ENCODE peak calls at places on chromosome 17, in five cellular contexts. One of them, this sample, is unnamed.

GRCh38 chr17:1597861-1598342 is 30.7 kb downstream of the SLC43A2 start:
- DNase-seq in GM19239: no peak
- DNase-seq in stimulated activated CD8-positive, alpha-beta memory T cell treated with anti-CD3 and anti-CD28 coated beads, Interleukin-7, amount 100 ng/mL, for 1 hour: no peak
- DNase-seq in CD8-positive, alpha-beta T cell: no peak
- DNase-seq in stimulated activated CD4-positive, alpha-beta T cell treated with anti-CD3 and anti-CD28 coated beads, Interleukin-15, amount 100 ng/mL, for 24 hours: no peak
- DNase-seq in this sample: no peak

GRCh38 chr17:5585814-5586558 is 1.7 kb upstream of the NLRP1 start:
- DNase-seq in GM19239: no peak
- DNase-seq in stimulated activated CD8-positive, alpha-beta memory T cell treated with anti-CD3 and anti-CD28 coated beads, Interleukin-7, amount 100 ng/mL, for 1 hour: no peak
- DNase-seq in CD8-positive, alpha-beta T cell: no peak
- DNase-seq in stimulated activated CD4-positive, alpha-beta T cell treated with anti-CD3 and anti-CD28 coated beads, Interleukin-15, amount 100 ng/mL, for 24 hours: peak
- DNase-seq in this sample: no peak

GRCh38 chr17:29747660-29748059 is 124.9 kb upstream of the CORO6 start:
- DNase-seq in GM19239: no peak
- DNase-seq in stimulated activated CD8-positive, alpha-beta memory T cell treated with anti-CD3 and anti-CD28 coated beads, Interleukin-7, amount 100 ng/mL, for 1 hour: no peak
- DNase-seq in CD8-positive, alpha-beta T cell: no peak
- DNase-seq in stimulated activated CD4-positive, alpha-beta T cell treated with anti-CD3 and anti-CD28 coated beads, Interleukin-15, amount 100 ng/mL, for 24 hours: no peak
- DNase-seq in this sample: no peak

GRCh38 chr17:79808763-79809529 is 12.1 kb upstream of the CBX8 start:
- DNase-seq in GM19239: no peak
- DNase-seq in stimulated activated CD8-positive, alpha-beta memory T cell treated with anti-CD3 and anti-CD28 coated beads, Interleukin-7, amount 100 ng/mL, for 1 hour: no peak
- DNase-seq in CD8-positive, alpha-beta T cell: no peak
- DNase-seq in stimulated activated CD4-positive, alpha-beta T cell treated with anti-CD3 and anti-CD28 coated beads, Interleukin-15, amount 100 ng/mL, for 24 hours: no peak
- DNase-seq in this sample: no peak

GRCh38 chr17:50372222-50372621 is 762 bp downstream of the MRPL27 start:
- DNase-seq in GM19239: no peak
- DNase-seq in stimulated activated CD8-positive, alpha-beta memory T cell treated with anti-CD3 and anti-CD28 coated beads, Interleukin-7, amount 100 ng/mL, for 1 hour: no peak
- DNase-seq in CD8-positive, alpha-beta T cell: no peak
- DNase-seq in stimulated activated CD4-positive, alpha-beta T cell treated with anti-CD3 and anti-CD28 coated beads, Interleukin-15, amount 100 ng/mL, for 24 hours: no peak
- DNase-seq in this sample: no peak

GRCh38 chr17:74430706-74431567 is 951 bp upstream of the GPRC5C start:
- DNase-seq in GM19239: peak
- DNase-seq in stimulated activated CD8-positive, alpha-beta memory T cell treated with anti-CD3 and anti-CD28 coated beads, Interleukin-7, amount 100 ng/mL, for 1 hour: no peak
- DNase-seq in CD8-positive, alpha-beta T cell: no peak
- DNase-seq in stimulated activated CD4-positive, alpha-beta T cell treated with anti-CD3 and anti-CD28 coated beads, Interleukin-15, amount 100 ng/mL, for 24 hours: peak
- DNase-seq in this sample: peak

GRCh38 chr17:29010586-29010985 is 4.8 kb upstream of the SEZ6 start:
- DNase-seq in GM19239: no peak
- DNase-seq in stimulated activated CD8-positive, alpha-beta memory T cell treated with anti-CD3 and anti-CD28 coated beads, Interleukin-7, amount 100 ng/mL, for 1 hour: no peak
- DNase-seq in CD8-positive, alpha-beta T cell: no peak
- DNase-seq in stimulated activated CD4-positive, alpha-beta T cell treated with anti-CD3 and anti-CD28 coated beads, Interleukin-15, amount 100 ng/mL, for 24 hours: no peak
- DNase-seq in this sample: no peak

GRCh38 chr17:6408271-6408670 is 26.6 kb downstream of the AIPL1 start:
- DNase-seq in GM19239: no peak
- DNase-seq in stimulated activated CD8-positive, alpha-beta memory T cell treated with anti-CD3 and anti-CD28 coated beads, Interleukin-7, amount 100 ng/mL, for 1 hour: no peak
- DNase-seq in CD8-positive, alpha-beta T cell: no peak
- DNase-seq in stimulated activated CD4-positive, alpha-beta T cell treated with anti-CD3 and anti-CD28 coated beads, Interleukin-15, amount 100 ng/mL, for 24 hours: no peak
- DNase-seq in this sample: no peak

GRCh38 chr17:45316271-45317112 is at the start of gene MAP3K14:
- DNase-seq in GM19239: no peak
- DNase-seq in stimulated activated CD8-positive, alpha-beta memory T cell treated with anti-CD3 and anti-CD28 coated beads, Interleukin-7, amount 100 ng/mL, for 1 hour: peak
- DNase-seq in CD8-positive, alpha-beta T cell: peak
- DNase-seq in stimulated activated CD4-positive, alpha-beta T cell treated with anti-CD3 and anti-CD28 coated beads, Interleukin-15, amount 100 ng/mL, for 24 hours: peak
- DNase-seq in this sample: peak

GRCh38 chr17:73309727-73310555 is 1.9 kb downstream of the CDC42EP4 start:
- DNase-seq in GM19239: no peak
- DNase-seq in stimulated activated CD8-positive, alpha-beta memory T cell treated with anti-CD3 and anti-CD28 coated beads, Interleukin-7, amount 100 ng/mL, for 1 hour: no peak
- DNase-seq in CD8-positive, alpha-beta T cell: no peak
- DNase-seq in stimulated activated CD4-positive, alpha-beta T cell treated with anti-CD3 and anti-CD28 coated beads, Interleukin-15, amount 100 ng/mL, for 24 hours: no peak
- DNase-seq in this sample: no peak

GRCh38 chr17:51036084-51036483 is 84.6 kb downstream of the SPAG9 start:
- DNase-seq in GM19239: no peak
- DNase-seq in stimulated activated CD8-positive, alpha-beta memory T cell treated with anti-CD3 and anti-CD28 coated beads, Interleukin-7, amount 100 ng/mL, for 1 hour: no peak
- DNase-seq in CD8-positive, alpha-beta T cell: no peak
- DNase-seq in stimulated activated CD4-positive, alpha-beta T cell treated with anti-CD3 and anti-CD28 coated beads, Interleukin-15, amount 100 ng/mL, for 24 hours: no peak
- DNase-seq in this sample: no peak

GRCh38 chr17:7207120-7208001 is 12.3 kb downstream of the DLG4 start:
- DNase-seq in GM19239: no peak
- DNase-seq in stimulated activated CD8-positive, alpha-beta memory T cell treated with anti-CD3 and anti-CD28 coated beads, Interleukin-7, amount 100 ng/mL, for 1 hour: no peak
- DNase-seq in CD8-positive, alpha-beta T cell: no peak
- DNase-seq in stimulated activated CD4-positive, alpha-beta T cell treated with anti-CD3 and anti-CD28 coated beads, Interleukin-15, amount 100 ng/mL, for 24 hours: no peak
- DNase-seq in this sample: no peak

GRCh38 chr17:80615311-80615710 is 70.7 kb downstream of the RPTOR start:
- DNase-seq in GM19239: no peak
- DNase-seq in stimulated activated CD8-positive, alpha-beta memory T cell treated with anti-CD3 and anti-CD28 coated beads, Interleukin-7, amount 100 ng/mL, for 1 hour: no peak
- DNase-seq in CD8-positive, alpha-beta T cell: no peak
- DNase-seq in stimulated activated CD4-positive, alpha-beta T cell treated with anti-CD3 and anti-CD28 coated beads, Interleukin-15, amount 100 ng/mL, for 24 hours: no peak
- DNase-seq in this sample: no peak

GRCh38 chr17:67821871-67822367 is 3.4 kb upstream of the BPTF start:
- DNase-seq in GM19239: no peak
- DNase-seq in stimulated activated CD8-positive, alpha-beta memory T cell treated with anti-CD3 and anti-CD28 coated beads, Interleukin-7, amount 100 ng/mL, for 1 hour: no peak
- DNase-seq in CD8-positive, alpha-beta T cell: no peak
- DNase-seq in stimulated activated CD4-positive, alpha-beta T cell treated with anti-CD3 and anti-CD28 coated beads, Interleukin-15, amount 100 ng/mL, for 24 hours: no peak
- DNase-seq in this sample: no peak

GRCh38 chr17:14038206-14038605 is 31.1 kb upstream of the COX10 start:
- DNase-seq in GM19239: no peak
- DNase-seq in stimulated activated CD8-positive, alpha-beta memory T cell treated with anti-CD3 and anti-CD28 coated beads, Interleukin-7, amount 100 ng/mL, for 1 hour: no peak
- DNase-seq in CD8-positive, alpha-beta T cell: no peak
- DNase-seq in stimulated activated CD4-positive, alpha-beta T cell treated with anti-CD3 and anti-CD28 coated beads, Interleukin-15, amount 100 ng/mL, for 24 hours: no peak
- DNase-seq in this sample: no peak

GRCh38 chr17:77506371-77506991 is 365.7 kb downstream of the SEC14L1 start:
- DNase-seq in GM19239: no peak
- DNase-seq in stimulated activated CD8-positive, alpha-beta memory T cell treated with anti-CD3 and anti-CD28 coated beads, Interleukin-7, amount 100 ng/mL, for 1 hour: no peak
- DNase-seq in CD8-positive, alpha-beta T cell: no peak
- DNase-seq in stimulated activated CD4-positive, alpha-beta T cell treated with anti-CD3 and anti-CD28 coated beads, Interleukin-15, amount 100 ng/mL, for 24 hours: no peak
- DNase-seq in this sample: no peak

GRCh38 chr17:79944821-79945391 is 90.8 kb downstream of the TBC1D16 start:
- DNase-seq in GM19239: no peak
- DNase-seq in stimulated activated CD8-positive, alpha-beta memory T cell treated with anti-CD3 and anti-CD28 coated beads, Interleukin-7, amount 100 ng/mL, for 1 hour: no peak
- DNase-seq in CD8-positive, alpha-beta T cell: no peak
- DNase-seq in stimulated activated CD4-positive, alpha-beta T cell treated with anti-CD3 and anti-CD28 coated beads, Interleukin-15, amount 100 ng/mL, for 24 hours: no peak
- DNase-seq in this sample: no peak

GRCh38 chr17:6170349-6170748 is 100.2 kb downstream of the WSCD1 start:
- DNase-seq in GM19239: no peak
- DNase-seq in stimulated activated CD8-positive, alpha-beta memory T cell treated with anti-CD3 and anti-CD28 coated beads, Interleukin-7, amount 100 ng/mL, for 1 hour: no peak
- DNase-seq in CD8-positive, alpha-beta T cell: no peak
- DNase-seq in stimulated activated CD4-positive, alpha-beta T cell treated with anti-CD3 and anti-CD28 coated beads, Interleukin-15, amount 100 ng/mL, for 24 hours: peak
- DNase-seq in this sample: no peak

GRCh38 chr17:50946223-50946890 is 80.2 kb upstream of the TOB1 start:
- DNase-seq in GM19239: no peak
- DNase-seq in stimulated activated CD8-positive, alpha-beta memory T cell treated with anti-CD3 and anti-CD28 coated beads, Interleukin-7, amount 100 ng/mL, for 1 hour: no peak
- DNase-seq in CD8-positive, alpha-beta T cell: no peak
- DNase-seq in stimulated activated CD4-positive, alpha-beta T cell treated with anti-CD3 and anti-CD28 coated beads, Interleukin-15, amount 100 ng/mL, for 24 hours: no peak
- DNase-seq in this sample: no peak

GRCh38 chr17:49252148-49252682 is 21.6 kb upstream of the PHOSPHO1 start:
- DNase-seq in GM19239: no peak
- DNase-seq in stimulated activated CD8-positive, alpha-beta memory T cell treated with anti-CD3 and anti-CD28 coated beads, Interleukin-7, amount 100 ng/mL, for 1 hour: no peak
- DNase-seq in CD8-positive, alpha-beta T cell: no peak
- DNase-seq in stimulated activated CD4-positive, alpha-beta T cell treated with anti-CD3 and anti-CD28 coated beads, Interleukin-15, amount 100 ng/mL, for 24 hours: no peak
- DNase-seq in this sample: peak

GRCh38 chr17:7260601-7261376 is 1.5 kb downstream of the CLDN7 start:
- DNase-seq in GM19239: no peak
- DNase-seq in stimulated activated CD8-positive, alpha-beta memory T cell treated with anti-CD3 and anti-CD28 coated beads, Interleukin-7, amount 100 ng/mL, for 1 hour: no peak
- DNase-seq in CD8-positive, alpha-beta T cell: no peak
- DNase-seq in stimulated activated CD4-positive, alpha-beta T cell treated with anti-CD3 and anti-CD28 coated beads, Interleukin-15, amount 100 ng/mL, for 24 hours: peak
- DNase-seq in this sample: no peak

GRCh38 chr17:50502643-50502990 is 5.6 kb upstream of the MYCBPAP start:
- DNase-seq in GM19239: no peak
- DNase-seq in stimulated activated CD8-positive, alpha-beta memory T cell treated with anti-CD3 and anti-CD28 coated beads, Interleukin-7, amount 100 ng/mL, for 1 hour: no peak
- DNase-seq in CD8-positive, alpha-beta T cell: no peak
- DNase-seq in stimulated activated CD4-positive, alpha-beta T cell treated with anti-CD3 and anti-CD28 coated beads, Interleukin-15, amount 100 ng/mL, for 24 hours: no peak
- DNase-seq in this sample: no peak

GRCh38 chr17:10821062-10821461 is 16.8 kb downstream of the PIRT start:
- DNase-seq in GM19239: no peak
- DNase-seq in stimulated activated CD8-positive, alpha-beta memory T cell treated with anti-CD3 and anti-CD28 coated beads, Interleukin-7, amount 100 ng/mL, for 1 hour: no peak
- DNase-seq in CD8-positive, alpha-beta T cell: no peak
- DNase-seq in stimulated activated CD4-positive, alpha-beta T cell treated with anti-CD3 and anti-CD28 coated beads, Interleukin-15, amount 100 ng/mL, for 24 hours: no peak
- DNase-seq in this sample: no peak

GRCh38 chr17:83182620-83183063 is 103.2 kb downstream of the METRNL start:
- DNase-seq in GM19239: no peak
- DNase-seq in stimulated activated CD8-positive, alpha-beta memory T cell treated with anti-CD3 and anti-CD28 coated beads, Interleukin-7, amount 100 ng/mL, for 1 hour: no peak
- DNase-seq in CD8-positive, alpha-beta T cell: no peak
- DNase-seq in stimulated activated CD4-positive, alpha-beta T cell treated with anti-CD3 and anti-CD28 coated beads, Interleukin-15, amount 100 ng/mL, for 24 hours: no peak
- DNase-seq in this sample: no peak

GRCh38 chr17:59383893-59384292 is 52.4 kb downstream of the YPEL2 start:
- DNase-seq in GM19239: no peak
- DNase-seq in stimulated activated CD8-positive, alpha-beta memory T cell treated with anti-CD3 and anti-CD28 coated beads, Interleukin-7, amount 100 ng/mL, for 1 hour: no peak
- DNase-seq in CD8-positive, alpha-beta T cell: no peak
- DNase-seq in stimulated activated CD4-positive, alpha-beta T cell treated with anti-CD3 and anti-CD28 coated beads, Interleukin-15, amount 100 ng/mL, for 24 hours: no peak
- DNase-seq in this sample: no peak

GRCh38 chr17:79113699-79114098 is 39.1 kb downstream of the ENGASE start:
- DNase-seq in GM19239: no peak
- DNase-seq in stimulated activated CD8-positive, alpha-beta memory T cell treated with anti-CD3 and anti-CD28 coated beads, Interleukin-7, amount 100 ng/mL, for 1 hour: no peak
- DNase-seq in CD8-positive, alpha-beta T cell: no peak
- DNase-seq in stimulated activated CD4-positive, alpha-beta T cell treated with anti-CD3 and anti-CD28 coated beads, Interleukin-15, amount 100 ng/mL, for 24 hours: no peak
- DNase-seq in this sample: no peak

GRCh38 chr17:29292071-29292991 is 1.6 kb downstream of the NUFIP2 start:
- DNase-seq in GM19239: peak
- DNase-seq in stimulated activated CD8-positive, alpha-beta memory T cell treated with anti-CD3 and anti-CD28 coated beads, Interleukin-7, amount 100 ng/mL, for 1 hour: peak
- DNase-seq in CD8-positive, alpha-beta T cell: peak
- DNase-seq in stimulated activated CD4-positive, alpha-beta T cell treated with anti-CD3 and anti-CD28 coated beads, Interleukin-15, amount 100 ng/mL, for 24 hours: peak
- DNase-seq in this sample: peak

GRCh38 chr17:36689089-36689667 is 87.8 kb downstream of the MRM1 start:
- DNase-seq in GM19239: no peak
- DNase-seq in stimulated activated CD8-positive, alpha-beta memory T cell treated with anti-CD3 and anti-CD28 coated beads, Interleukin-7, amount 100 ng/mL, for 1 hour: no peak
- DNase-seq in CD8-positive, alpha-beta T cell: no peak
- DNase-seq in stimulated activated CD4-positive, alpha-beta T cell treated with anti-CD3 and anti-CD28 coated beads, Interleukin-15, amount 100 ng/mL, for 24 hours: no peak
- DNase-seq in this sample: no peak

GRCh38 chr17:75266315-75267145 is 4.5 kb downstream of the MIF4GD start:
- DNase-seq in GM19239: no peak
- DNase-seq in stimulated activated CD8-positive, alpha-beta memory T cell treated with anti-CD3 and anti-CD28 coated beads, Interleukin-7, amount 100 ng/mL, for 1 hour: no peak
- DNase-seq in CD8-positive, alpha-beta T cell: no peak
- DNase-seq in stimulated activated CD4-positive, alpha-beta T cell treated with anti-CD3 and anti-CD28 coated beads, Interleukin-15, amount 100 ng/mL, for 24 hours: no peak
- DNase-seq in this sample: no peak

GRCh38 chr17:78557598-78558039 is 19.6 kb downstream of the DNAH17 start:
- DNase-seq in GM19239: no peak
- DNase-seq in stimulated activated CD8-positive, alpha-beta memory T cell treated with anti-CD3 and anti-CD28 coated beads, Interleukin-7, amount 100 ng/mL, for 1 hour: no peak
- DNase-seq in CD8-positive, alpha-beta T cell: no peak
- DNase-seq in stimulated activated CD4-positive, alpha-beta T cell treated with anti-CD3 and anti-CD28 coated beads, Interleukin-15, amount 100 ng/mL, for 24 hours: no peak
- DNase-seq in this sample: no peak

GRCh38 chr17:21394265-21394664 is 18.1 kb downstream of the KCNJ12 start:
- DNase-seq in GM19239: no peak
- DNase-seq in stimulated activated CD8-positive, alpha-beta memory T cell treated with anti-CD3 and anti-CD28 coated beads, Interleukin-7, amount 100 ng/mL, for 1 hour: no peak
- DNase-seq in CD8-positive, alpha-beta T cell: no peak
- DNase-seq in stimulated activated CD4-positive, alpha-beta T cell treated with anti-CD3 and anti-CD28 coated beads, Interleukin-15, amount 100 ng/mL, for 24 hours: no peak
- DNase-seq in this sample: no peak

GRCh38 chr17:67390646-67391480 is 13.8 kb downstream of the PITPNC1 start:
- DNase-seq in GM19239: peak
- DNase-seq in stimulated activated CD8-positive, alpha-beta memory T cell treated with anti-CD3 and anti-CD28 coated beads, Interleukin-7, amount 100 ng/mL, for 1 hour: peak
- DNase-seq in CD8-positive, alpha-beta T cell: peak
- DNase-seq in stimulated activated CD4-positive, alpha-beta T cell treated with anti-CD3 and anti-CD28 coated beads, Interleukin-15, amount 100 ng/mL, for 24 hours: peak
- DNase-seq in this sample: peak

GRCh38 chr17:77493238-77493812 is 352.6 kb downstream of the SEC14L1 start:
- DNase-seq in GM19239: no peak
- DNase-seq in stimulated activated CD8-positive, alpha-beta memory T cell treated with anti-CD3 and anti-CD28 coated beads, Interleukin-7, amount 100 ng/mL, for 1 hour: no peak
- DNase-seq in CD8-positive, alpha-beta T cell: no peak
- DNase-seq in stimulated activated CD4-positive, alpha-beta T cell treated with anti-CD3 and anti-CD28 coated beads, Interleukin-15, amount 100 ng/mL, for 24 hours: peak
- DNase-seq in this sample: peak